ENCODE peak calls at places on chromosomes 2 and 18, in nine cellular contexts. Y is epithelial cell of esophagus, O is omental fat pad, Q is astrocyte, L is Peyer's patch, E is astrocyte of the spinal cord, N is MM.1S, C is glutamatergic neuron, M is GM20000. P is an unnamed sample.

GRCh38 chr2:10283106-10284062 is 19.3 kb upstream of the HPCAL1 start:
- DNase-seq in Y (peak), N (no peak), M (no peak), C (no peak), O (no peak), Q (peak), L (no peak), E (peak), P (no peak)

GRCh38 chr18:43574974-43575373 is 297.7 kb upstream of the SYT4 start:
- DNase-seq in L (no peak), M (no peak), Y (no peak), Q (no peak), E (no peak), C (no peak), N (no peak), O (no peak), P (no peak)

GRCh38 chr2:229489016-229489415 is 217.9 kb upstream of the PID1 start:
- DNase-seq in O (no peak), E (peak), M (no peak), L (no peak), N (no peak), Y (peak), C (peak), Q (peak), P (no peak)

GRCh38 chr2:47771211-47771610 is 11.7 kb upstream of the MSH6 start:
- DNase-seq in L (no peak), N (no peak), M (no peak), Y (peak), O (no peak), C (no peak), Q (peak), E (peak), P (no peak)

GRCh38 chr2:220437938-220438337 is 810.5 kb downstream of the SLC4A3 start:
- DNase-seq in M (no peak), Q (no peak), L (no peak), E (no peak), O (no peak), N (no peak), Y (no peak), C (no peak), P (no peak)

GRCh38 chr2:74648009-74648443 is at the start of gene M1AP:
- DNase-seq in O (no peak), N (no peak), M (peak), Q (no peak), E (no peak), L (no peak), Y (peak), C (peak), P (no peak)

GRCh38 chr2:31207790-31208189 is 9.5 kb downstream of the CAPN14 start:
- DNase-seq in M (peak), L (no peak), Y (peak), N (peak), O (no peak), Q (no peak), C (no peak), E (no peak), P (peak)

GRCh38 chr2:107553534-107553933 is 273.2 kb upstream of the RGPD4 start:
- DNase-seq in L (no peak), M (no peak), Y (peak), N (no peak), C (no peak), O (no peak), E (peak), Q (peak), P (no peak)

GRCh38 chr2:232592687-232593407 is 40.6 kb upstream of the EFHD1 start:
- DNase-seq in M (no peak), Q (peak), L (peak), N (peak), O (no peak), Y (peak), E (peak), C (no peak), P (no peak)

GRCh38 chr2:19733951-19734425 is 167.8 kb downstream of the TTC32 start:
- DNase-seq in M (no peak), N (no peak), L (no peak), Y (no peak), C (no peak), E (peak), O (no peak), Q (peak), P (no peak)

GRCh38 chr18:46297621-46298020 is 193.4 kb downstream of the HAUS1 start:
- DNase-seq in N (no peak), O (no peak), L (no peak), C (no peak), E (peak), M (no peak), Q (peak), Y (no peak), P (no peak)

GRCh38 chr2:64837116-64837704 is 152.0 kb upstream of the SLC1A4 start:
- DNase-seq in E (no peak), Q (peak), O (no peak), M (no peak), L (no peak), C (no peak), Y (peak), N (no peak), P (no peak)

GRCh38 chr2:216539120-216539519 is 40.5 kb downstream of the RPL37A start:
- DNase-seq in Q (no peak), Y (no peak), C (no peak), N (no peak), O (no peak), M (no peak), E (no peak), L (no peak), P (no peak)

GRCh38 chr2:230011617-230012016 is 57.1 kb downstream of the SLC16A14 start:
- DNase-seq in M (no peak), C (no peak), Y (no peak), N (no peak), Q (peak), E (peak), O (no peak), L (no peak), P (no peak)

GRCh38 chr2:54149623-54150501 is 34.4 kb downstream of the ACYP2 start:
- DNase-seq in C (no peak), O (no peak), E (peak), M (no peak), L (no peak), Q (no peak), N (no peak), Y (peak), P (no peak)

GRCh38 chr18:21868770-21869169 is 128.2 kb downstream of the MIB1 start:
- DNase-seq in N (no peak), C (no peak), M (no peak), O (no peak), Q (no peak), Y (no peak), E (no peak), L (no peak), P (no peak)

GRCh38 chr2:178914259-178914849 is 107.1 kb upstream of the TTN start:
- DNase-seq in E (peak), L (peak), M (peak), C (peak), O (peak), Y (peak), Q (peak), N (peak), P (peak)

GRCh38 chr2:134245340-134245984 is 8.4 kb upstream of the MGAT5 start:
- DNase-seq in Q (peak), C (peak), L (peak), E (peak), O (peak), M (no peak), N (peak), Y (peak), P (peak)

GRCh38 chr2:126945118-126945517 is 46.4 kb downstream of the TEX51 start:
- DNase-seq in Q (no peak), C (no peak), M (no peak), E (no peak), Y (no peak), L (no peak), N (no peak), O (no peak), P (no peak)

GRCh38 chr2:46645681-46646162 is 166.4 kb downstream of the TMEM247 start:
- DNase-seq in N (no peak), C (no peak), M (no peak), Y (peak), Q (peak), O (no peak), E (peak), L (no peak), P (no peak)

GRCh38 chr2:126913329-126913728 is 14.6 kb downstream of the TEX51 start:
- DNase-seq in L (no peak), C (no peak), Q (no peak), E (no peak), M (no peak), O (no peak), Y (no peak), N (no peak), P (no peak)

GRCh38 chr18:68714356-68714706 is 577 bp downstream of the TMX3 start:
- DNase-seq in L (no peak), E (peak), Q (no peak), Y (peak), M (peak), O (no peak), N (peak), C (peak), P (no peak)

GRCh38 chr2:12684471-12684936 is 32.2 kb upstream of the TRIB2 start:
- DNase-seq in E (peak), Q (peak), O (no peak), C (no peak), N (no peak), L (no peak), Y (peak), M (no peak), P (no peak)

GRCh38 chr18:41312241-41312590 is 642.8 kb upstream of the PIK3C3 start:
- DNase-seq in M (no peak), N (no peak), O (no peak), Q (no peak), E (no peak), Y (no peak), L (no peak), C (no peak), P (no peak)

GRCh38 chr2:38666578-38666926 is 638 bp downstream of the GALM start:
- DNase-seq in E (peak), M (no peak), C (no peak), O (no peak), L (peak), N (peak), Q (no peak), Y (no peak), P (no peak)

GRCh38 chr2:18156002-18156401 is 277.5 kb downstream of the KCNS3 start:
- DNase-seq in L (no peak), M (no peak), O (no peak), E (no peak), C (no peak), Q (peak), N (no peak), Y (no peak), P (no peak)

GRCh38 chr2:62774555-62775366 is 69.2 kb downstream of the EHBP1 start:
- DNase-seq in O (no peak), E (peak), M (peak), Q (peak), N (peak), L (no peak), Y (peak), C (no peak), P (peak)

GRCh38 chr18:30486856-30487255 is 555.7 kb downstream of the DSC3 start:
- DNase-seq in Q (peak), O (no peak), E (peak), N (no peak), C (no peak), Y (peak), L (no peak), M (no peak), P (no peak)

GRCh38 chr2:177257471-177257870 is 7.1 kb downstream of the NFE2L2 start:
- DNase-seq in M (no peak), E (no peak), C (no peak), L (no peak), O (no peak), Q (no peak), Y (no peak), N (no peak), P (no peak)

GRCh38 chr2:49619804-49620203 is 465.5 kb upstream of the FSHR start:
- DNase-seq in Y (peak), M (no peak), Q (no peak), C (no peak), O (no peak), N (no peak), L (no peak), E (no peak), P (no peak)

GRCh38 chr2:42168459-42169099 is 574 bp upstream of the EML4 start:
- DNase-seq in L (no peak), Y (no peak), M (no peak), Q (no peak), O (no peak), N (no peak), E (no peak), C (no peak), P (no peak)

GRCh38 chr2:36352024-36352398 is 3.6 kb upstream of the CRIM1 start:
- DNase-seq in E (peak), C (no peak), Q (no peak), L (no peak), N (peak), O (no peak), Y (peak), M (peak), P (no peak)

GRCh38 chr2:69559696-69560482 is 83.7 kb downstream of the AAK1 start:
- DNase-seq in M (peak), Y (peak), O (no peak), C (no peak), Q (peak), E (peak), N (peak), L (no peak), P (peak)

GRCh38 chr2:169397697-169398096 is 35.4 kb upstream of the LRP2 start:
- DNase-seq in O (no peak), E (no peak), M (no peak), N (no peak), L (no peak), Y (peak), Q (no peak), C (no peak), P (peak)

GRCh38 chr2:25301453-25302352 is 40.0 kb downstream of the DNMT3A start:
- DNase-seq in M (peak), Q (peak), E (peak), C (no peak), Y (peak), N (peak), O (no peak), L (no peak), P (peak)

GRCh38 chr2:47264183-47264582 is 109.1 kb upstream of the STPG4 start:
- DNase-seq in Y (no peak), L (no peak), Q (no peak), M (no peak), C (no peak), N (no peak), E (no peak), O (no peak), P (no peak)

GRCh38 chr2:45739796-45740485 is 88.5 kb downstream of the PRKCE start:
- DNase-seq in L (no peak), M (no peak), Y (no peak), N (no peak), E (no peak), O (no peak), Q (no peak), C (no peak), P (no peak)

GRCh38 chr2:32061973-32062861 is 1.1 kb upstream of the SPAST start:
- DNase-seq in N (peak), L (no peak), C (peak), E (peak), M (peak), O (no peak), Y (peak), Q (peak), P (peak)

GRCh38 chr18:46437019-46437418 is 220.0 kb downstream of the LOXHD1 start:
- DNase-seq in L (no peak), M (no peak), C (no peak), E (no peak), Y (no peak), O (no peak), N (no peak), Q (no peak), P (no peak)

DNA sequence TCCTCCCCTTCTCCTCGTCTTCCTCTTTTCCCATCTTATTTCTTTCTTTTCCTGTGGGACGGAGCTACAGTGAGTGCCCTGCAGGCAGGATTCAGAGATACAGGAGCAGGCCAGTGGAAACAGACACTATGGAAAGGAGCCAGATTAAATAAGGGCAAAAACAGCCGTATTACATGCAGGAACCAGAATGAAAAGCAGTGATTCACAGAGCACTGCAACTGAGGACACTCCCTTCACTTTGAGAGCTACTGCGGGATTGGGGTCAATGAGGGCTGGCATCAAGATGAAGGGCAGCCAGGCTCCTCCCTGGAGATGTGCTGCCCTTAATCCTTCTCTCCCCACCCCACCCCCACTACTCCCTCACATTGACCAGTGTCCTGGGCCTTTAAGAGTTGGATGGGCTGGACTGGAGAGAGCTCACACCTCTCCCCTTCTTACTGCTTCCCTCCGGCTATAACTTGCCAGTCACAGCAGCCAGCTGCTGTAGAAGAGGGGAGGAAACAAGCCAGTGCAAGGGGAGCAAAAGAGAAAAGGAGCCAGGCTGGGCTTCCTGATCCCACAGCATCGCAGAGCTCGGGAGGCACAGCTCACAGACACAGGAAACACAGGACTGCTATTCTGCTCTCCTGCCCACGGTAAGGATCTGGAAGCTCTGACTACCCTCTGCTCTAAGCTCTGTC is at the start of gene PLCD4:
- DNase-seq in O (no peak), Q (peak), Y (peak), C (no peak), M (no peak), N (no peak), L (no peak), E (peak), P (no peak)
- TF ChIP-seq CTCF in O (no peak), Q (no peak), Y (peak), C (no peak), M (no peak), N (no peak), L (no peak), E (no peak), P (no peak)

DNA sequence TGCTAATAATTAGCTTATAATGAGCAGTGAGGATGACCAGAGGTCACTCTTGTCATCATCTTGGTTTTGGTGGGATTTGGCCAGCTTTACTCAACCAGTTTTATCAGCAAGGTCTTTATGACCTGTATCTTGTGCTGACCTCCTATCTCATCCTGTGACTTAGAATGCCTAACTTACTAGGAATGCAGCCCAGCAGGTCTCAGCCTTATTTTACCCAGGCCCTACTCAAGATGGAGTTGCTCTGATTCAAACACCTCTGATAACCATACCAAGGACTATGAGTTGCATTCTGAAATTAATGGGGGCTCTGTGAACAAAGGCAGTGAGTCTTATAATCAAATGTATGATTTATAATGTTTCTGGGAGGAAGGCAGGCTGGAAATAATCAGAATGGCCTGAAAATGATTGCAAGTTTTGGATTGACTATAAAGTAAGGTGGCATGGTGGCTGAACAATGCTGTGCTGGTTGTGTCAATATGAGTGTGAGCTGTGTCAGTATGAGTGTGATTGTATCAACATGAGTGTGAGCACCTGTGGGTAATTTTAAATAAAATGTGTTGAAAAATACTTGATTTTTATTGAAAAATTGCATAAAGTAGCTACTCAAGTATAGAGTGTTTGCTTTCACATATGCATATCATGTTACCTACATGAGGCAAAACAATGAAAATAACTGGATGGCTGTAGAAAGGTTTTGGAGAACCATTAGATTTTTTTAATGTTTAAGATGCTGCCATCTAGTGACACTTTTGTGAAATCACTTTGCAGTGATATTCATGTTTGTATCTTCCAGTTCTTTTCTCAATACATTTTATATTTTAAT is 103.0 kb downstream of the KYNU start:
- DNase-seq in N (peak), Y (peak), L (no peak), C (no peak), O (no peak), Q (peak), E (peak), M (peak), P (peak)
- TF ChIP-seq CTCF in N (peak), Y (peak), L (no peak), C (peak), O (no peak), Q (peak), E (peak), M (peak), P (peak)

GRCh38 chr2:199697469-199697868 is 153.5 kb downstream of the FTCDNL1 start:
- DNase-seq in E (no peak), N (no peak), C (no peak), L (no peak), O (no peak), Y (no peak), Q (no peak), M (no peak), P (no peak)

GRCh38 chr2:199696048-199696447 is 154.9 kb downstream of the FTCDNL1 start:
- DNase-seq in Y (no peak), M (no peak), E (no peak), Q (no peak), L (peak), O (no peak), N (no peak), C (no peak), P (no peak)

GRCh38 chr2:199692489-199692888 is 158.5 kb downstream of the FTCDNL1 start:
- DNase-seq in N (no peak), Y (peak), O (no peak), E (peak), L (peak), C (no peak), Q (no peak), M (no peak), P (no peak)

GRCh38 chr2:199690225-199690624 is 160.8 kb downstream of the FTCDNL1 start:
- DNase-seq in L (no peak), E (no peak), Q (no peak), Y (no peak), O (no peak), N (no peak), C (no peak), M (no peak), P (no peak)

GRCh38 chr2:199693861-199694260 is 157.1 kb downstream of the FTCDNL1 start:
- DNase-seq in N (no peak), L (no peak), O (no peak), C (no peak), M (no peak), Q (no peak), E (no peak), Y (no peak), P (no peak)
- TF ChIP-seq CTCF in N (no peak), L (no peak), O (no peak), C (no peak), M (no peak), Q (no peak), E (no peak), Y (no peak), P (no peak)

GRCh38 chr18:73841661-73842060 is 306.0 kb downstream of the FBXO15 start:
- DNase-seq in C (no peak), M (no peak), L (no peak), Q (no peak), N (no peak), O (no peak), Y (peak), E (no peak), P (no peak)
- TF ChIP-seq CTCF in C (peak), M (no peak), L (no peak), Q (peak), N (no peak), O (no peak), Y (peak), E (peak), P (no peak)

P was measured in GM13977.